ENCODE peak calls at places on chromosomes 13 and 19, in six cellular contexts. D, S, A, C, V and J are unnamed samples.

GRCh38 chr19:29775575-29775900 is 36.3 kb upstream of the CCNE1 start:
- DNase-seq in S (no peak), V (no peak), C (no peak), D (peak), A (no peak), J (peak)

GRCh38 chr13:79287994-79288795 is 117.9 kb downstream of the RBM26 start:
- DNase-seq in S (no peak), D (peak), V (no peak), C (no peak), A (no peak), J (no peak)

GRCh38 chr13:98582947-98583346 is 6.0 kb upstream of the STK24 start:
- DNase-seq in S (no peak), A (no peak), C (no peak), V (no peak), D (no peak), J (no peak)

GRCh38 chr13:95564948-95565347 is 12.4 kb downstream of the CLDN10 start:
- DNase-seq in A (no peak), V (no peak), C (no peak), D (no peak), S (no peak), J (no peak)

GRCh38 chr13:100112186-100112838 is 23.4 kb downstream of the PCCA start:
- DNase-seq in V (no peak), S (peak), D (no peak), C (no peak), A (no peak), J (no peak)

GRCh38 chr13:23323946-23324709 is 109.4 kb downstream of the SACS start:
- DNase-seq in C (no peak), D (peak), A (no peak), S (no peak), V (no peak), J (no peak)

GRCh38 chr13:46405457-46405856 is 18.4 kb upstream of the RUBCNL start:
- DNase-seq in C (no peak), S (no peak), V (no peak), D (no peak), A (no peak), J (no peak)

GRCh38 chr19:28401739-28402138 is 811.2 kb downstream of the UQCRFS1 start:
- DNase-seq in S (no peak), D (no peak), C (no peak), A (no peak), V (no peak), J (no peak)

GRCh38 chr19:35437152-35437951 is 10.7 kb upstream of the FFAR2 start:
- DNase-seq in A (no peak), D (no peak), C (no peak), S (no peak), V (no peak), J (no peak)

GRCh38 chr19:7605490-7606222 is 10.0 kb downstream of the CAMSAP3 start:
- DNase-seq in A (peak), V (peak), S (peak), C (peak), D (peak), J (peak)

GRCh38 chr13:75151081-75151643 is 330.8 kb downstream of the TBC1D4 start:
- DNase-seq in A (no peak), S (no peak), V (no peak), C (no peak), D (no peak), J (no peak)

GRCh38 chr13:113981201-113981605 is 7.3 kb upstream of the C13orf46 start:
- DNase-seq in S (no peak), V (no peak), C (no peak), A (no peak), D (no peak), J (no peak)

GRCh38 chr13:26861951-26862350 is 101.4 kb upstream of the GPR12 start:
- DNase-seq in V (no peak), C (no peak), D (no peak), S (no peak), A (no peak), J (no peak)

GRCh38 chr19:11176466-11177193 is 20.7 kb downstream of the KANK2 start:
- DNase-seq in D (no peak), V (no peak), A (no peak), S (no peak), C (no peak), J (no peak)

GRCh38 chr19:18804643-18805042 is 13.5 kb upstream of the COMP start:
- DNase-seq in C (no peak), V (no peak), S (no peak), A (no peak), D (no peak), J (no peak)
- TF ChIP-seq CREB1 in C (no peak), V (no peak), S (no peak), A (no peak), D (no peak), J (no peak)

DNA sequence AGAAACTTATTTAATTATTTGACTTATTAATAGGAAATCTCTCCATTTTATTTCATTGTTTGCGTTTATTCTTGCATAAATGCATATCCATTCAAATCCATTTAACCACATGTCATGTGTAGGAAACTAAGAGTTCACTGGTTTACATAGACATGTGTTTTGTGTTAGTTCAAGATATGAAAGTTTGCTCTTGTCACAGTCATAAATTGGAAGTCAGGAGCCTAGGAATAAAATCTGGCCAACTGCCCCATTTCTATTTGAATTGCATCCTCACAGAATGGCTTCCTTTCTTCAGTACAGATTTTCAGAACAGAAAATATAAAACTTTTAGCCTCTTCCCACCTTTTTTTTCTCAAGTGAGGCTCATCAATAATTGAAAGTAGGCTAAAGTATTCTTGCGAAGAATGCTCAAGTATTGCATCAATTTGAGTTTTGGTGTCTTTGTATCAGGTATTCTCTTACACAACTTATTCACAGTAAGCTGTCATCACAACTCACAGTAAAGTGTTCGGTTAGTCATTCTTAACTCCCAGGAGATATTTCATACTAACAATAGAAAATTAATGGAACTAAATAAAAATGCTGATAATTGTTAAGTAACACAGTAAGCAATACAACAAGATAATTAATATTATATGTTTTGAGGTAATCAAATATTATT is 802.7 kb downstream of the PCDH9 start:
- DNase-seq in V (no peak), A (no peak), D (no peak), S (no peak), C (no peak), J (no peak)
- TF ChIP-seq CREB1 in V (no peak), A (no peak), D (no peak), S (no peak), C (no peak), J (no peak)

DNA sequence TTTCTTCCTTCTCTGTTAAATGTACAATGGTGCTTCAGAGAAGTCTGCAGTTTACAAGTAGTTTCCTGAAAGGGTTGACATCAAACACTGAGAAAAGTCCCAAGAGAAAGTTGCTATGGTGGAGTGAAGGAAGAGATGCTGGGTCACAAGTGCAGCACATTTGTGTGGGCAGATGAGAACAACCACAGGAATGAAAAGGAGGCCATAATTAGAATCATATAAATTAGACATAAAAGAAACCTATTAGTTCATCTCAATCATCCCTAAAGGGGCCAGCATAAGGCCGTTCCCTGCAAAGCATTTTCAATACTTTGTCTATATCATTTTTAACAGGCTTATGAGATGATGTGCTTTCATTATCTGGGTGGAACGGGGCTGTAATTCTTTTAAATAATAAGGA is 359.2 kb downstream of the IRS2 start:
- DNase-seq in C (no peak), V (no peak), A (no peak), S (no peak), D (no peak), J (no peak)
- TF ChIP-seq CREB1 in C (no peak), V (no peak), A (no peak), S (no peak), D (no peak), J (no peak)

DNA sequence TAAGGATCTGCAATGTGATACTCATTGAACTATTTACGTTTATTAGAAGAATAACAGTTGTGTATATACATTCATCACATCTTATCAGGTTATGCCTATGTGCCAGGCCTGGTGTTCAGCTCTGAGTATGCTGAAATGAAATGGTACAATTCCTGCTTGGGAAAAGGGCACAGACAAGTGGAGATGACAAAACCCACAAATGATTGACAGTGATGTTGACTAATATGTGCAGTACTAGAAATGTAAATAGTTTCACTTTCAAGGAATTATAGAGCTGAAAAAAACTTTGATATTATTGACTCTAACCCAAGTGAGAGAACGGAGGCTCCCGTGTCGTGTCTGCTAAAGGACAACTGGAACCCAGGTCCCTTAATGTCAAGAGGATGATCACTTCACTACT is 386.8 kb upstream of the DACH1 start:
- DNase-seq in S (no peak), V (no peak), C (no peak), D (no peak), A (no peak), J (no peak)
- TF ChIP-seq CREB1 in S (no peak), V (no peak), C (no peak), D (no peak), A (no peak), J (no peak)

GRCh38 chr19:45615795-45616708 is 14.0 kb upstream of the GPR4 start:
- DNase-seq in D (peak), A (peak), C (peak), V (peak), S (peak), J (peak)
- TF ChIP-seq CREB1 in D (no peak), A (peak), C (peak), V (no peak), S (no peak), J (no peak)